ENCODE peak calls at places on chromosomes 7 and 10, in four cellular contexts. T is thoracic aorta, G is left ventricle myocardium inferior, O is AG04450. J is an unnamed sample.

GRCh38 chr7:55250313-55250712 is 114.8 kb upstream of the LANCL2 start:
- DNase-seq in T (no peak), G (no peak), O (no peak), J (no peak)

GRCh38 chr7:34823650-34824258 is 165.7 kb downstream of the NPSR1 start:
- DNase-seq in T (no peak), G (peak; percentile 15), O (peak; percentile 8), J (peak; percentile 5)

GRCh38 chr7:92598310-92598981 is 8.3 kb upstream of the FAM133B start:
- DNase-seq in T (no peak), G (no peak), O (no peak), J (no peak)

GRCh38 chr10:36094091-36094490 is 452.0 kb upstream of the FZD8 start:
- DNase-seq in T (no peak), G (no peak), O (no peak), J (peak; percentile 13)

GRCh38 chr10:78510566-78511323 is 477.1 kb downstream of the RPS24 start:
- DNase-seq in T (no peak), G (no peak), O (no peak), J (no peak)

GRCh38 chr10:110629680-110630191 is 14.4 kb upstream of the RBM20 start:
- DNase-seq in T (no peak), G (no peak), O (peak; percentile 62), J (peak; percentile 58)

GRCh38 chr7:101303102-101303701 is 18.4 kb downstream of the IFT22 start:
- DNase-seq in T (no peak), G (no peak), O (no peak), J (no peak)

GRCh38 chr7:24713039-24713793 is 44.0 kb downstream of the GSDME start:
- DNase-seq in T (no peak), G (no peak), O (no peak), J (no peak)

GRCh38 chr10:14603539-14604102 is 171.1 kb downstream of the FAM107B start:
- DNase-seq in T (no peak), G (no peak), O (no peak), J (no peak)

GRCh38 chr7:140525741-140526140 is 46.4 kb upstream of the MKRN1 start:
- DNase-seq in T (no peak), G (no peak), O (no peak), J (no peak)

GRCh38 chr7:85068796-85069195 is 118.1 kb downstream of the SEMA3D start:
- DNase-seq in T (no peak), G (no peak), O (no peak), J (peak; percentile 88)

GRCh38 chr10:47091421-47091820 is 180.2 kb downstream of the PTPN20 start:
- DNase-seq in T (no peak), G (no peak), O (no peak), J (no peak)

GRCh38 chr10:21285742-21286311 is 239.7 kb downstream of the SKIDA1 start:
- DNase-seq in T (no peak), G (no peak), O (no peak), J (no peak)

GRCh38 chr10:58647366-58647765 is 134.7 kb downstream of the BICC1 start:
- DNase-seq in T (no peak), G (no peak), O (no peak), J (no peak)

GRCh38 chr7:22549667-22550513 is 49.9 kb upstream of the STEAP1B start:
- DNase-seq in T (no peak), G (no peak), O (no peak), J (no peak)

GRCh38 chr7:108142675-108143259 is 12.6 kb upstream of the LAMB4 start:
- DNase-seq in T (no peak), G (no peak), O (no peak), J (no peak)

GRCh38 chr10:93445097-93445960 is 36.8 kb downstream of the MYOF start:
- DNase-seq in T (peak; percentile 91), G (peak; percentile 81), O (peak; percentile 93), J (peak; percentile 95)

GRCh38 chr7:129875745-129876411 is 76.9 kb downstream of the UBE2H start:
- DNase-seq in T (no peak), G (no peak), O (no peak), J (no peak)

GRCh38 chr10:104300736-104301292 is 31.8 kb downstream of the GSTO2 start:
- DNase-seq in T (peak; percentile 91), G (peak; percentile 75), O (peak; percentile 93), J (peak; percentile 97)

GRCh38 chr10:124671486-124672075 is 72.6 kb downstream of the FAM53B start:
- DNase-seq in T (no peak), G (peak; percentile 59), O (no peak), J (no peak)

GRCh38 chr10:71395621-71396020 is 1.1 kb upstream of the CDH23 start:
- DNase-seq in T (no peak), G (no peak), O (no peak), J (no peak)

GRCh38 chr10:76397210-76397881 is 965.9 kb downstream of the LRMDA start:
- DNase-seq in T (peak; percentile 60), G (peak; percentile 22), O (no peak), J (peak; percentile 31)

GRCh38 chr10:120556164-120556532 is 99.1 kb downstream of the PLPP4 start:
- DNase-seq in T (no peak), G (no peak), O (no peak), J (no peak)

GRCh38 chr7:101085000-101085948 is at the start of gene TRIM56:
- DNase-seq in T (peak; percentile 63), G (peak; percentile 89), O (peak; percentile 36), J (no peak)

GRCh38 chr7:34036069-34036920 is 131.0 kb downstream of the BMPER start:
- DNase-seq in T (no peak), G (no peak), O (no peak), J (no peak)

GRCh38 chr7:25926009-25926408 is 226.0 kb upstream of the NFE2L3 start:
- DNase-seq in T (no peak), G (no peak), O (no peak), J (peak; percentile 35)

GRCh38 chr10:101566333-101567164 is 21.5 kb downstream of the POLL start:
- DNase-seq in T (no peak), G (no peak), O (no peak), J (no peak)

GRCh38 chr10:26217396-26218105 is 977 bp downstream of the GAD2 start:
- DNase-seq in T (no peak), G (no peak), O (no peak), J (no peak)

GRCh38 chr10:63415635-63416244 is 50.0 kb downstream of the JMJD1C start:
- DNase-seq in T (no peak), G (no peak), O (no peak), J (no peak)

GRCh38 chr10:62306663-62307062 is 38.0 kb upstream of the RTKN2 start:
- DNase-seq in T (no peak), G (no peak), O (no peak), J (no peak)